ENCODE peak calls at places on chromosome 18, in five cellular contexts. V is breast epithelium, F is IMR-90, B is K562, A is Peyer's patch. Y is an unnamed sample. For H3K36me3, the result is how much of the 10 kb centered on the place peaks cover.

GRCh38 chr18:48777026-48777736 is 173.6 kb downstream of the SMAD7 start:
- DNase-seq in V (no peak), F (peak), B (peak), A (peak), Y (no peak)

GRCh38 chr18:54957987-54958386 is 1.3 kb downstream of the CCDC68 start:
- DNase-seq in V (no peak), F (peak), B (no peak), A (no peak), Y (no peak)

GRCh38 chr18:27861539-27861938 is 315.4 kb downstream of the CDH2 start:
- DNase-seq in V (no peak), F (no peak), B (no peak), A (no peak), Y (no peak)

GRCh38 chr18:14974088-14974487 is 226.1 kb downstream of the ANKRD30B start:
- DNase-seq in V (peak), F (no peak), B (no peak), A (no peak), Y (no peak)

GRCh38 chr18:8615397-8616025 is 6.3 kb downstream of the RAB12 start:
- DNase-seq in V (no peak), F (peak), B (peak), A (no peak), Y (no peak)

GRCh38 chr18:56238576-56238975 is 399.8 kb downstream of the TXNL1 start:
- DNase-seq in V (no peak), F (no peak), B (no peak), A (no peak), Y (no peak)

GRCh38 chr18:57644540-57644939 is 22.9 kb upstream of the NARS1 start:
- DNase-seq in V (no peak), F (peak), B (no peak), A (no peak), Y (no peak)

GRCh38 chr18:28458751-28459150 is 281.8 kb upstream of the CDH2 start:
- DNase-seq in V (no peak), F (no peak), B (no peak), A (no peak), Y (no peak)

GRCh38 chr18:31492671-31493070 is 5.3 kb upstream of the DSG2 start:
- DNase-seq in V (no peak), F (no peak), B (no peak), A (no peak), Y (no peak)

GRCh38 chr18:75782826-75783225 is 355.3 kb upstream of the SMIM21 start:
- DNase-seq in V (no peak), F (no peak), B (no peak), A (no peak), Y (no peak)

GRCh38 chr18:56799756-56800155 is 148.6 kb downstream of the WDR7 start:
- DNase-seq in V (no peak), F (peak), B (no peak), A (no peak), Y (no peak)

GRCh38 chr18:31616586-31616985 is 24.9 kb downstream of the TTR start:
- DNase-seq in V (no peak), F (no peak), B (no peak), A (no peak), Y (no peak)

GRCh38 chr18:48326901-48327675 is 82.1 kb downstream of the ZBTB7C start:
- DNase-seq in V (no peak), F (peak), B (no peak), A (no peak), Y (no peak)

GRCh38 chr18:50839996-50840395 is 20.2 kb upstream of the MRO start:
- DNase-seq in V (no peak), F (no peak), B (peak), A (no peak), Y (no peak)

GRCh38 chr18:27674411-27674810 is 489.3 kb upstream of the CHST9 start:
- DNase-seq in V (no peak), F (no peak), B (no peak), A (no peak), Y (no peak)

GRCh38 chr18:32372381-32373061 is 98.2 kb downstream of the GAREM1 start:
- DNase-seq in V (peak), F (no peak), B (no peak), A (no peak), Y (no peak)

GRCh38 chr18:48184118-48184517 is 225.1 kb downstream of the ZBTB7C start:
- DNase-seq in V (no peak), F (no peak), B (no peak), A (no peak), Y (no peak)

GRCh38 chr18:75268206-75268605 is 57.6 kb downstream of the TSHZ1 start:
- DNase-seq in V (no peak), F (no peak), B (no peak), A (no peak), Y (no peak)

DNA sequence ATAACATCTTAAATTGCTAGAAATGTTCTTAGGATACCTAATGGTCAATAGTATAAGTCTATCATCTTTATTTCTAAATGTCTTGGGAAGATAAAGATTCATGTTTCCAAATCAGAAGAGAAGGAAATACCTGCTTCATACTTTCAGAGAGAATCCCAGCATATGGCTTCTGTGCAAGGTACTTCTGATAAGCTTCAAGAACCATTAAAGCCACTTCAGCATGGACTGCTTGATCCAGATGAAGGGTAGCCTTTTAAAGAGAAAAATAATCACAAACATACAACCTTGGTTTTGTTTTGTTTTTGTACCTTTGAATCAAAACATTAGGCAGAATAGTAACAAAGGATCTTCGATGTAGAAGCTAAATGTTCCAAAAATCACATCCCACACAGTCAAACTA is 44.0 kb downstream of the EPG5 start:
- DNase-seq in V (no peak), F (no peak), B (no peak), A (no peak), Y (no peak)
- H3K36me3 ChIP-seq in V (under half), F (under half), B (under half), A (under half), Y (under half)

GRCh38 chr18:72673242-72673641 is 129.1 kb upstream of the CBLN2 start:
- DNase-seq in V (no peak), F (no peak), B (no peak), A (no peak), Y (no peak)

GRCh38 chr18:72672364-72673151 is 128.4 kb upstream of the CBLN2 start:
- DNase-seq in V (no peak), F (peak), B (peak), A (no peak), Y (no peak)

GRCh38 chr18:72667932-72668331 is 123.8 kb upstream of the CBLN2 start:
- DNase-seq in V (no peak), F (no peak), B (no peak), A (no peak), Y (no peak)
- TF ChIP-seq POLR2A in V (no peak), F (no peak), B (no peak), A (no peak), Y (no peak)

GRCh38 chr18:37238271-37238670 is 327.3 kb downstream of the CELF4 start:
- DNase-seq in V (no peak), F (no peak), B (no peak), A (no peak), Y (no peak)

GRCh38 chr18:37246779-37247340 is 318.7 kb downstream of the CELF4 start:
- DNase-seq in V (no peak), F (no peak), B (no peak), A (no peak), Y (no peak)

GRCh38 chr18:37243756-37244155 is 321.8 kb downstream of the CELF4 start:
- DNase-seq in V (no peak), F (no peak), B (no peak), A (peak), Y (no peak)

GRCh38 chr18:37244618-37245017 is 321.0 kb downstream of the CELF4 start:
- DNase-seq in V (no peak), F (no peak), B (no peak), A (peak), Y (no peak)

DNA sequence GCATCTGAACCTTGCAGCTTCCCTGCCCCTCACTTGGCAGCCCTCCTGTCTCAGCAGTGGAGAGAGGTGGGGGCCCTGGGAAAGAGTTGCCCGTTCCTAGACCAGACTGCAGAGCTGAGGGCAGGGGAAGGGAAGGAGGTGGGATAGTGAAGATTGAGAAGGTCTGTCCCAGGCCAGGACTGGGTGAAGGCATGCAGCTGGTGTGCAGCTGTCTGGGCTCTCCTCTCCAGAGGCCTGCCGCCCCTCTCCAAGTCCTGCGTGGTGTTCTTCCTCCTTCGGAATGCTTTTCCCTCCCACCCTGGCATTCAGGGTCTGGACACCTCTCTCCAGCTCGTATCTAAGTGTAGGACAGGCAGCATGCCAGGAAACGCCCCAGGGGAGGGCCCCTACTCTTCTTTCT is 323.5 kb downstream of the CELF4 start:
- DNase-seq in V (no peak), F (no peak), B (no peak), A (peak), Y (no peak)
- H3K27ac ChIP-seq in V (no peak), F (no peak), B (no peak), A (no peak), Y (no peak)

GRCh38 chr18:26071725-26072124 is 18.7 kb downstream of the SS18 start:
- DNase-seq in V (no peak), F (no peak), B (no peak), A (no peak), Y (no peak)
- H3K36me3 ChIP-seq in V (under half), F (under half), B (half or more), A (under half), Y (half or more)

GRCh38 chr18:11981383-11981632 is at the start of gene IMPA2:
- DNase-seq in V (no peak), F (no peak), B (no peak), A (no peak), Y (no peak)
- TF ChIP-seq POLR2A in V (peak), F (peak), B (no peak), A (peak), Y (peak)

GRCh38 chr18:3118195-3119010 is 101.4 kb downstream of the MYOM1 start:
- DNase-seq in V (no peak), F (no peak), B (no peak), A (no peak), Y (no peak)

GRCh38 chr18:3121256-3121655 is 98.5 kb downstream of the MYOM1 start:
- DNase-seq in V (no peak), F (no peak), B (no peak), A (no peak), Y (no peak)

GRCh38 chr18:3117493-3118192 is 102.1 kb downstream of the MYOM1 start:
- DNase-seq in V (no peak), F (no peak), B (no peak), A (no peak), Y (no peak)

GRCh38 chr18:3120356-3120755 is 99.4 kb downstream of the MYOM1 start:
- DNase-seq in V (no peak), F (no peak), B (no peak), A (no peak), Y (no peak)

GRCh38 chr18:3119401-3120323 is 100.1 kb downstream of the MYOM1 start:
- DNase-seq in V (no peak), F (no peak), B (no peak), A (no peak), Y (no peak)
- H3K27ac ChIP-seq in V (no peak), F (no peak), B (no peak), A (no peak), Y (no peak)

GRCh38 chr18:79750980-79751571 is 46.7 kb upstream of the KCNG2 start:
- DNase-seq in V (no peak), F (no peak), B (no peak), A (peak), Y (no peak)
- H3K36me3 ChIP-seq in V (under half), F (under half), B (under half), A (under half), Y (under half)

GRCh38 chr18:79460445-79461300 is 64.9 kb downstream of the NFATC1 start:
- DNase-seq in V (no peak), F (peak), B (no peak), A (no peak), Y (no peak)
- TF ChIP-seq POLR2A in V (no peak), F (no peak), B (no peak), A (no peak), Y (no peak)

GRCh38 chr18:23380001-23380550 is 73.0 kb upstream of the RIOK3 start:
- DNase-seq in V (no peak), F (peak), B (no peak), A (no peak), Y (no peak)

GRCh38 chr18:23373564-23373963 is 79.5 kb upstream of the RIOK3 start:
- DNase-seq in V (no peak), F (no peak), B (no peak), A (no peak), Y (no peak)

GRCh38 chr18:23380817-23381216 is 72.3 kb upstream of the RIOK3 start:
- DNase-seq in V (no peak), F (peak), B (peak), A (no peak), Y (no peak)

GRCh38 chr18:23378470-23378764 is 74.7 kb upstream of the RIOK3 start:
- DNase-seq in V (no peak), F (peak), B (no peak), A (no peak), Y (no peak)

DNA sequence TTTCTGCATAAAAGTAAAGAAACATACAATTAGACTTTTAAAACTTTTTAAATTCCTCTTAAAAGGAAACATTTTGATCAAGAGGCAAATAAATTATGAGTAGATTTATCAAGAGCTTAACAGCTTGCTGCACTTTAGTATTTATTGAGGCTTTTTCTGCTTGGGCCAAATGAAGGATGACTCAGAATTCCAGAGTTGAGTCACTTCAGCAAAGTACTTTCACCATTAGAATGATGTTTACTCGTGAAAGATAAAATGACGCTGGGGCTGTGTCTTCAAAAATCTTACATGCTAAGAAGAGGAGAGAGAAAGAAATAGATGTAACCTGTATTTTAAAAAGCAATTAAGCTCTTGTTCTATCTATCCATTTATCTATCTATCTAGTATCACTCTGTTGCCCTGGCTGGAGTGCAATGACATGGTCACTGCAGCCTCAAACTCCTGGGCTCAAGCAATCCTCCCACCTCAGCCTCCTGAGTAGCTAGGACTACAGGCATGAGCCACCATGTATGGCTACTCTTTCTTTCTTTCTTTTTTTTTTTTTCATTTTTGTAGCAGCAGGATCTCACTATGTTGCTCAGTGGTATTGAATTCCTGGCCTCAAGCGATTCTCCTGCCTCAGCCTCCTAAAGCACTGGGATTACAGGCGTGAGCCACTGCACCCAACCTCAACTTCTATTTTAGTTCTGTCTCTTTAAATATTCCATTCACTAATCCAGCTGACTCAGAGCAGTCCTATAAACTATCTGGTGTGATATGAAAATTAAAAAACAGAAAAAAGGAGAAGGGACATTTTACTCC is 75.2 kb upstream of the RIOK3 start:
- DNase-seq in V (no peak), F (peak), B (no peak), A (no peak), Y (no peak)
- H3K27ac ChIP-seq in V (peak), F (peak), B (no peak), A (no peak), Y (peak)

Y was measured in vagina.